ENCODE peak calls at places on chromosomes 7 and 10, in seven cellular contexts. L is A549, P is GM23338, X is lower lobe of right lung, G is WTC11, D is foreskin fibroblast, J is thoracic aorta. T is an unnamed sample.

GRCh38 chr10:11713186-11713743 is 28.9 kb upstream of the ECHDC3 start:
- DNase-seq in L (no peak), P (no peak), X (no peak), G (no peak), D (no peak), J (no peak), T (no peak)

GRCh38 chr10:35770817-35771355 is 128.8 kb upstream of the FZD8 start:
- DNase-seq in L (no peak), P (peak), X (no peak), G (no peak), D (no peak), J (no peak), T (no peak)

GRCh38 chr7:156109988-156110387 is 297.7 kb upstream of the SHH start:
- DNase-seq in L (no peak), P (no peak), X (no peak), G (no peak), D (no peak), J (no peak), T (no peak)

GRCh38 chr7:152922318-152923081 is 162.9 kb downstream of the ACTR3B start:
- DNase-seq in L (no peak), P (no peak), X (no peak), G (no peak), D (no peak), J (no peak), T (no peak)

GRCh38 chr10:131702521-131703356 is 198.1 kb upstream of the PPP2R2D start:
- DNase-seq in L (no peak), P (no peak), X (no peak), G (no peak), D (no peak), J (no peak), T (no peak)

GRCh38 chr7:24869572-24869971 is 110.4 kb downstream of the OSBPL3 start:
- DNase-seq in L (no peak), P (no peak), X (no peak), G (no peak), D (peak), J (no peak), T (no peak)

GRCh38 chr10:45373783-45374450 is at the start of gene ALOX5:
- DNase-seq in L (no peak), P (peak), X (peak), G (peak), D (peak), J (no peak), T (no peak)

GRCh38 chr10:121080324-121080807 is 229.2 kb downstream of the WDR11 start:
- DNase-seq in L (no peak), P (no peak), X (no peak), G (no peak), D (no peak), J (no peak), T (no peak)

GRCh38 chr7:8217200-8218068 is 44.5 kb downstream of the ICA1 start:
- DNase-seq in L (peak), P (peak), X (no peak), G (no peak), D (peak), J (no peak), T (no peak)

GRCh38 chr10:129203819-129204218 is 263.2 kb upstream of the MGMT start:
- DNase-seq in L (no peak), P (no peak), X (no peak), G (no peak), D (no peak), J (no peak), T (no peak)

GRCh38 chr10:120514035-120514620 is 57.1 kb downstream of the PLPP4 start:
- DNase-seq in L (peak), P (peak), X (no peak), G (peak), D (peak), J (no peak), T (no peak)

GRCh38 chr10:88762906-88763305 is 3.1 kb downstream of the LIPN start:
- DNase-seq in L (no peak), P (no peak), X (no peak), G (no peak), D (no peak), J (no peak), T (no peak)

GRCh38 chr10:62715383-62715782 is 89.1 kb upstream of the ADO start:
- DNase-seq in L (no peak), P (no peak), X (no peak), G (no peak), D (no peak), J (no peak), T (no peak)

GRCh38 chr10:28302012-28302667 is 724 bp downstream of the MPP7 start:
- DNase-seq in L (no peak), P (peak), X (peak), G (peak), D (no peak), J (peak), T (peak)

GRCh38 chr10:71748671-71749191 is 24.6 kb downstream of the VSIR start:
- DNase-seq in L (no peak), P (no peak), X (peak), G (no peak), D (peak), J (no peak), T (no peak)

GRCh38 chr10:116298586-116298985 is 25.6 kb upstream of the GFRA1 start:
- DNase-seq in L (no peak), P (no peak), X (no peak), G (no peak), D (no peak), J (no peak), T (no peak)

GRCh38 chr10:21052072-21052708 is 155.1 kb upstream of the NEBL start:
- DNase-seq in L (no peak), P (no peak), X (no peak), G (no peak), D (no peak), J (no peak), T (no peak)

GRCh38 chr10:44382981-44383748 is 1.7 kb downstream of the CXCL12 start:
- DNase-seq in L (no peak), P (peak), X (no peak), G (no peak), D (no peak), J (no peak), T (no peak)

GRCh38 chr10:31689233-31689632 is 239.4 kb downstream of the ARHGAP12 start:
- DNase-seq in L (no peak), P (no peak), X (no peak), G (no peak), D (peak), J (no peak), T (no peak)

GRCh38 chr10:8852546-8852945 is 798.1 kb downstream of the GATA3 start:
- DNase-seq in L (no peak), P (peak), X (no peak), G (no peak), D (no peak), J (no peak), T (no peak)

GRCh38 chr10:70887804-70888800 is at the start of gene PCBD1:
- DNase-seq in L (peak), P (peak), X (peak), G (peak), D (peak), J (peak), T (peak)

GRCh38 chr10:99431190-99431549 is 746 bp upstream of the GOT1 start:
- DNase-seq in L (peak), P (peak), X (peak), G (peak), D (peak), J (no peak), T (peak)

DNA sequence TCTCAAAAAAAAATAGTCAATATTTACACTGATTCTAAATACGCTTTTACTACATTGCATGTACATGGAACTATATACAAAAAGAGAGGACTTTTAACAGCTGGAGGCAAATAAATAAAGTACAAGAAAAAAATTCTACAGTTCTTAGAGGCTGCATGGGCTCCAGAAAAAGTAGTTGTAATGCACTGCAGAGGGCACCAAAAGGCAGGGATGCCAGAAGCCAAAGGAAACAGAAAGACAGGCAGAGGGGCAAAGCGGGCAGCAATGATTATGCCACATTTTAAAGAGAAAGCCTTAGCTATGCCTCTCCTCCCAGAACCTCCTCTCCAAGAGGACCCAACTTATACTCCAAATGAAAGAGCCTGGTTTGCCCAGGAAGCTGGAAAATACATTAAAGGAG is 11.6 kb upstream of the ADCK2 start:
- DNase-seq in L (peak), P (no peak), X (no peak), G (no peak), D (peak), J (no peak), T (no peak)
- TF ChIP-seq CTCF in L (no peak), P (no peak), X (no peak), G (no peak), D (no peak), J (no peak), T (no peak)

DNA sequence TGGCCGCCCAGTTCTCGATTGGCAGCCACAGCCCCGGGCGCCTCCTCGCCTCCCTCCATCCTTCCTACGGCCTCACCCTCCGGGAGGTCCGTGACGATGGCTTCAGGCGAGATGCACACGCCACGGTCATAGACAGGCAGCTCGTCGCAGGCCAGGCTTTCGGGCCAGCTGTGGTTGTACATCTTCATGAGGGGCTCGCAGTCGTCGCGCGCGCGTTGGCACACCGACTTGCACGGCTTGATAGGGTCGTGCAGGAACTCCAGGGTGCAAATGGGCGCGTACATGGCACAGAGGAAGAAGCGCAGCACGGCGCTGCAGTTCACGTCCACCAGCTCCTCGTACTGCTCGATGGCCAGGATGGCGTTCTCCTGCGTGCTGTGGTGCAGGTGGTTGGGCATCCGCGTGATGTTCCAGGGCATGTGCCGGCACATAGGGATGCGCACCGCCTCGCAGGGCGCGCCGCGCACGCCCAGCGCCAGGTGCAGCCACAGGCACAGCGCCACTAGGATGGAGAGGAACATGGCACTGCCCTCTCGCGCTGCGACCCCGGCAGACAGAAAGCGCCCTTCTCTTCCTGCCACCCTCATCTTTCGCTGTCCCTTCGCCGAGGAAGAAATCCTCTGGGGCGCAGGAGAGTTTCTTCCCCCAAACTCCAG is 472 bp downstream of the SFRP4 start:
- DNase-seq in L (peak), P (peak), X (peak), G (peak), D (peak), J (no peak), T (no peak)
- TF ChIP-seq CTCF in L (no peak), P (no peak), X (no peak), G (no peak), D (no peak), J (no peak), T (no peak)

DNA sequence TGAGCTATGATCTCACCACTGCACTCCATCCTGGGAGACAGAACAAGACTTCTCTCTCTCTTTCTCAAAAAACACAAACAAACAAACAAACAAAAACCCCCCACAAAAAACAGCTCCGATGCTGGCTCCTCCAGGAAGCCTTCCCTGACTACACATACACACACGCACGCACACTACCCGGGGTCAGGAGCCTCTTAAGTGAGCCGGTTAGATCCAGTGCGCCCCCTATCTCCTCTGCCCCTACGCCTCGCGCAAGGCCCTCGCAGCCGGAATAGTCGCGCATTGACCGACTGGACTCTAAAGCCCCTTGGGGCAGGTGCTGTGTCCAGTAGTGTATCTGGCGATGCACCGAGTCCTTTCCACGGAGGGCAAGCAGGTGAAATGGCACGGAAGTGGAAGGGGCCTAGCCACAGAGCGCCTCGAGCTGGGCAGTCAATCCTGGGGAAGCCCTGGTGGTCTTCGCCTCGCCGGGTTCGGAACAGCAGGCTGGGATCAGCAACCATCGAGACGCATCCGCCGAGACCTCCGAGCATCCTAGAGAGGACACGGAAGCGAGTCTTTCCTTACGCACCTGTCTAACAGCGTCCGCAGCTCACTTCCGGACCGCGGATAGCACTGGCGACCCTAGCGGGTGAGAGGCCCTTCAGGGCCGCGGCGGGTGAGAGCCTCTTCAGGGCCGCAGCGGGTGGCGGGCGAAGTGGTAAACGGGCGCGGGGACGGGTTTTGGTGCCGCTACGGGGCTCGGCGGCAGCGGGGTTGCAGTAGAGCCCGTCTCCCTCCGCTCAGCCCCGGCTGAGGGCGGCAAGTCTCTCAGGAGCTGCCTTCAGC is at the start of gene ZSCAN25:
- DNase-seq in L (peak), P (peak), X (peak), G (peak), D (peak), J (peak), T (peak)
- TF ChIP-seq CTCF in L (peak), P (peak), X (peak), G (no peak), D (peak), J (no peak), T (no peak)

GRCh38 chr7:158494162-158494586 is 93.4 kb downstream of the PTPRN2 start:
- DNase-seq in L (peak), P (no peak), X (no peak), G (peak), D (no peak), J (no peak), T (no peak)

GRCh38 chr7:158497627-158498026 is 90.0 kb downstream of the PTPRN2 start:
- DNase-seq in L (no peak), P (no peak), X (no peak), G (no peak), D (no peak), J (no peak), T (no peak)

GRCh38 chr7:158494643-158495042 is 93.0 kb downstream of the PTPRN2 start:
- DNase-seq in L (no peak), P (no peak), X (no peak), G (no peak), D (no peak), J (no peak), T (no peak)

GRCh38 chr7:158495780-158496179 is 91.8 kb downstream of the PTPRN2 start:
- DNase-seq in L (peak), P (peak), X (no peak), G (peak), D (peak), J (no peak), T (no peak)

GRCh38 chr7:158495256-158495655 is 92.4 kb downstream of the PTPRN2 start:
- DNase-seq in L (no peak), P (peak), X (no peak), G (no peak), D (no peak), J (no peak), T (no peak)
- TF ChIP-seq CTCF in L (no peak), P (peak), X (no peak), G (no peak), D (no peak), J (no peak), T (no peak)

GRCh38 chr7:5824297-5824610 is 42.8 kb upstream of the RNF216 start:
- DNase-seq in L (no peak), P (no peak), X (no peak), G (no peak), D (no peak), J (no peak), T (no peak)

GRCh38 chr7:5822742-5823503 is 41.5 kb upstream of the RNF216 start:
- DNase-seq in L (peak), P (peak), X (peak), G (peak), D (peak), J (peak), T (peak)

GRCh38 chr7:5831196-5831595 is 49.4 kb upstream of the OCM start:
- DNase-seq in L (no peak), P (peak), X (no peak), G (peak), D (no peak), J (no peak), T (no peak)

DNA sequence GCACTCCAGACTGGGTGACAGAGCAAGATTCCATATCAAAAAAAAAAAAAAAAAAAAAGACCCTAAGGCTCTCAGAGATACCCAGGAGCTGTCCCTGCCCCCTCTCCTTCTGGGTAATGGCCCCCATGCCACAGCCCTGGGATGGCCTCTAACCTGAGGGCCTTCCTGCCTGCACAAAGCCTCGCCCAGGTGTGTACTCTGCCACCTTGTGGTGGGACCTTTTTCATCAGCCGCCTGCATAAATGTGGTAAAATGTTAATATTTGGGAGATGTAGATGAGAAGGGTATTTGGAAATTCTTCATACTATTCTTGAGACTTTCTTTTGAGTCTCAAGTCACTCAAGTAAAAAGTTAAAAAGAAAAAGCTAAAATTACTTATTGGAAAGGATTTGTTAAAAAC is 46.3 kb upstream of the RNF216 start:
- DNase-seq in L (peak), P (peak), X (peak), G (peak), D (peak), J (no peak), T (no peak)
- TF ChIP-seq CTCF in L (peak), P (peak), X (peak), G (peak), D (peak), J (no peak), T (no peak)

DNA sequence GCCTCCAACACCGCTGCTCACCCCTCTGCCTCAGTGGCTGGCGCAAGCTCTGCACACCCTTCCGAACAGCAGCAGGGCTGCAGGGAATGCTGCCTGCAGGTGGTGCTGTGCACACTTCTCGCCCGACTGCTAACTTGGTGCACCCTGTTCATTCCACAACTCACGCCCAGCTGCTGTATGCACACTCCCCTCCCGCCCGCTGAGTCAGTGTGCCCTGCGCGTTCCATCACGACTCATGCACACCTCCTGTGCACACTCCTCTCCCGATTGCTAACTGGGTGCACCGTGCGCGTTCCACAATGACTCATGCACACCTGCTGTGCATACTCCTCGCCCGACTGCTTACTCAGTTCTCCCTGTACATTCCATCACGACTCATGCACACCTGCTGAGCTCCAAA is 21.5 kb downstream of the ADARB2 start:
- DNase-seq in L (peak), P (peak), X (no peak), G (peak), D (no peak), J (no peak), T (no peak)
- TF ChIP-seq CTCF in L (peak), P (peak), X (peak), G (peak), D (no peak), J (no peak), T (no peak)

GRCh38 chr10:94038024-94038423 is 44.3 kb downstream of the PLCE1 start:
- DNase-seq in L (peak), P (peak), X (no peak), G (no peak), D (peak), J (no peak), T (no peak)
- TF ChIP-seq CTCF in L (peak), P (no peak), X (no peak), G (no peak), D (no peak), J (no peak), T (no peak)

GRCh38 chr7:23012797-23013714 is 874 bp downstream of the HYCC1 start:
- DNase-seq in L (no peak), P (peak), X (peak), G (peak), D (peak), J (no peak), T (peak)
- TF ChIP-seq CTCF in L (no peak), P (no peak), X (no peak), G (no peak), D (no peak), J (peak), T (no peak)

DNA sequence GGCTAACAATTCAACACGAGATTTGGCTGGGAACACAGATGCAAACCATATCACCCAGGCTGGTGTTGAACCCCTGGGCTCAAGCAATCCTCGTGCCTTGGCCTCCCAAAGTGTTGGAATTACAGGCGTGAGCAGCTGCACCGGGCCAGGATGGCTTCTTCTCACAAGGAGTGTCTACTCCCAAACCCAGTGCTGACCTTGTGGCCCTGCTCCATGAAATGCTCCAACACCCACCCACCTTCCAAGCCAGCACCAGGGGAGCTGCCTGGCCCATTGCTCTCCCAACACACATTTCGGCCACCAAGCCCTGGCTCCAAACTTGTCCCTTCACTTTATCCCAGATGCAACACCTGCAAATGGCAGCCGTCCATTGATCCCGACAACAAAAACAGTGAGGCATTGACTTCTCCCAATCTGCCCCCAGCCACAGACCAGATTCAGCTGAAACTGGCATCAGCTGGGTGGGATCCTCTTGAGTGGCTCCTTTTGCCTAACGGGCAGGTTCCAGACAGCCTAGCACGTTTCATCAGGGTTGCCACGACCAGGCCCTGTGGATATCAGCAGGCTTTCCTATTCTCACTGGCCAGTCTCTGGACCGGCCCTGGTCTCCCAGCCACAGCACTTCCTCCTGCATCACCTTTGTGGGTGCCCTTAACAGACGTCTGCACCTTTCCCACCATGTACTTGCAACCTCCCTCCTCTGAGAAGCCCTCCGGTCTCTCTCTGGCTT is 105.7 kb upstream of the CARD11 start:
- DNase-seq in L (no peak), P (no peak), X (no peak), G (no peak), D (no peak), J (no peak), T (no peak)
- TF ChIP-seq CTCF in L (no peak), P (no peak), X (no peak), G (no peak), D (no peak), J (no peak), T (no peak)